ENCODE peak calls at places on chromosome 9, in seven cellular contexts. One of them, this sample, is unnamed.

GRCh38 chr9:131503626-131504465 is 1.1 kb downstream of the POMT1 start:
- DNase-seq in AML-193: peak
- DNase-seq in T-helper 9 cell: peak
- DNase-seq in kidney epithelial cell: peak
- DNase-seq in hepatic stellate cell: peak
- DNase-seq in HTR-8/SVneo: peak
- DNase-seq in activated CD4-positive, alpha-beta T cell treated with anti-CD3 and anti-CD28 coated beads, Interleukin-2, amount 50 U/mL, for 1 hour: peak
- DNase-seq in this sample: peak

GRCh38 chr9:89920901-89921300 is 316.1 kb downstream of the GADD45G start:
- DNase-seq in AML-193: no peak
- DNase-seq in T-helper 9 cell: no peak
- DNase-seq in kidney epithelial cell: no peak
- DNase-seq in hepatic stellate cell: no peak
- DNase-seq in HTR-8/SVneo: no peak
- DNase-seq in activated CD4-positive, alpha-beta T cell treated with anti-CD3 and anti-CD28 coated beads, Interleukin-2, amount 50 U/mL, for 1 hour: no peak
- DNase-seq in this sample: no peak

GRCh38 chr9:136672431-136673087 is 9.8 kb downstream of the EGFL7 start:
- DNase-seq in AML-193: no peak
- DNase-seq in T-helper 9 cell: no peak
- DNase-seq in kidney epithelial cell: no peak
- DNase-seq in hepatic stellate cell: no peak
- DNase-seq in HTR-8/SVneo: no peak
- DNase-seq in activated CD4-positive, alpha-beta T cell treated with anti-CD3 and anti-CD28 coated beads, Interleukin-2, amount 50 U/mL, for 1 hour: no peak
- DNase-seq in this sample: no peak

GRCh38 chr9:127790094-127790855 is 4.4 kb downstream of the CDK9 start:
- DNase-seq in AML-193: no peak
- DNase-seq in T-helper 9 cell: no peak
- DNase-seq in kidney epithelial cell: no peak
- DNase-seq in hepatic stellate cell: no peak
- DNase-seq in HTR-8/SVneo: no peak
- DNase-seq in activated CD4-positive, alpha-beta T cell treated with anti-CD3 and anti-CD28 coated beads, Interleukin-2, amount 50 U/mL, for 1 hour: no peak
- DNase-seq in this sample: no peak

GRCh38 chr9:93020785-93021670 is 37.5 kb upstream of the SUSD3 start:
- DNase-seq in AML-193: no peak
- DNase-seq in T-helper 9 cell: peak
- DNase-seq in kidney epithelial cell: no peak
- DNase-seq in hepatic stellate cell: no peak
- DNase-seq in HTR-8/SVneo: no peak
- DNase-seq in activated CD4-positive, alpha-beta T cell treated with anti-CD3 and anti-CD28 coated beads, Interleukin-2, amount 50 U/mL, for 1 hour: peak
- DNase-seq in this sample: peak

GRCh38 chr9:91657501-91657900 is 233.9 kb upstream of the NFIL3 start:
- DNase-seq in AML-193: no peak
- DNase-seq in T-helper 9 cell: no peak
- DNase-seq in kidney epithelial cell: no peak
- DNase-seq in hepatic stellate cell: no peak
- DNase-seq in HTR-8/SVneo: no peak
- DNase-seq in activated CD4-positive, alpha-beta T cell treated with anti-CD3 and anti-CD28 coated beads, Interleukin-2, amount 50 U/mL, for 1 hour: no peak
- DNase-seq in this sample: no peak

GRCh38 chr9:137030528-137030927 is 1.4 kb downstream of the FUT7 start:
- DNase-seq in AML-193: peak
- DNase-seq in T-helper 9 cell: peak
- DNase-seq in kidney epithelial cell: no peak
- DNase-seq in hepatic stellate cell: no peak
- DNase-seq in HTR-8/SVneo: no peak
- DNase-seq in activated CD4-positive, alpha-beta T cell treated with anti-CD3 and anti-CD28 coated beads, Interleukin-2, amount 50 U/mL, for 1 hour: no peak
- DNase-seq in this sample: no peak

GRCh38 chr9:23842531-23843129 is 16.6 kb upstream of the ELAVL2 start:
- DNase-seq in AML-193: no peak
- DNase-seq in T-helper 9 cell: no peak
- DNase-seq in kidney epithelial cell: no peak
- DNase-seq in hepatic stellate cell: no peak
- DNase-seq in HTR-8/SVneo: no peak
- DNase-seq in activated CD4-positive, alpha-beta T cell treated with anti-CD3 and anti-CD28 coated beads, Interleukin-2, amount 50 U/mL, for 1 hour: no peak
- DNase-seq in this sample: no peak

GRCh38 chr9:106288689-106289088 is 574.3 kb upstream of the ZNF462 start:
- DNase-seq in AML-193: no peak
- DNase-seq in T-helper 9 cell: no peak
- DNase-seq in kidney epithelial cell: no peak
- DNase-seq in hepatic stellate cell: no peak
- DNase-seq in HTR-8/SVneo: no peak
- DNase-seq in activated CD4-positive, alpha-beta T cell treated with anti-CD3 and anti-CD28 coated beads, Interleukin-2, amount 50 U/mL, for 1 hour: no peak
- DNase-seq in this sample: no peak

GRCh38 chr9:130118841-130119520 is 53.2 kb upstream of the NCS1 start:
- DNase-seq in AML-193: no peak
- DNase-seq in T-helper 9 cell: no peak
- DNase-seq in kidney epithelial cell: peak
- DNase-seq in hepatic stellate cell: no peak
- DNase-seq in HTR-8/SVneo: no peak
- DNase-seq in activated CD4-positive, alpha-beta T cell treated with anti-CD3 and anti-CD28 coated beads, Interleukin-2, amount 50 U/mL, for 1 hour: no peak
- DNase-seq in this sample: no peak

GRCh38 chr9:137833721-137834613 is 43.6 kb upstream of the CACNA1B start:
- DNase-seq in AML-193: no peak
- DNase-seq in T-helper 9 cell: no peak
- DNase-seq in kidney epithelial cell: no peak
- DNase-seq in hepatic stellate cell: no peak
- DNase-seq in HTR-8/SVneo: no peak
- DNase-seq in activated CD4-positive, alpha-beta T cell treated with anti-CD3 and anti-CD28 coated beads, Interleukin-2, amount 50 U/mL, for 1 hour: no peak
- DNase-seq in this sample: no peak

GRCh38 chr9:113650207-113651131 is 186.9 kb downstream of the RGS3 start:
- DNase-seq in AML-193: no peak
- DNase-seq in T-helper 9 cell: no peak
- DNase-seq in kidney epithelial cell: no peak
- DNase-seq in hepatic stellate cell: peak
- DNase-seq in HTR-8/SVneo: peak
- DNase-seq in activated CD4-positive, alpha-beta T cell treated with anti-CD3 and anti-CD28 coated beads, Interleukin-2, amount 50 U/mL, for 1 hour: no peak
- DNase-seq in this sample: no peak

GRCh38 chr9:1709347-1709746 is 305.8 kb upstream of the SMARCA2 start:
- DNase-seq in AML-193: peak
- DNase-seq in T-helper 9 cell: no peak
- DNase-seq in kidney epithelial cell: no peak
- DNase-seq in hepatic stellate cell: no peak
- DNase-seq in HTR-8/SVneo: no peak
- DNase-seq in activated CD4-positive, alpha-beta T cell treated with anti-CD3 and anti-CD28 coated beads, Interleukin-2, amount 50 U/mL, for 1 hour: no peak
- DNase-seq in this sample: no peak

This sample was measured in stimulated activated naive CD4-positive, alpha-beta T cell.